ENCODE peak calls at places on chromosomes 1 and 21, in four cellular contexts. K is adrenal gland; T is transverse colon; S is CD8-positive, alpha-beta T cell. P is an unnamed sample. For H3K4me1 and H3K9me3, the result is how much of the 10 kb centered on the place peaks cover.

GRCh38 chr1:63321061-63321787 is 1.1 kb upstream of the FOXD3 start:
- DNase-seq in K (no peak), T (no peak), S (no peak), P (no peak)

GRCh38 chr1:234326493-234327366 is 46.5 kb upstream of the COA6 start:
- DNase-seq in K (peak), T (peak), S (peak), P (peak)

GRCh38 chr1:202227273-202227672 is 33.7 kb downstream of the LGR6 start:
- DNase-seq in K (no peak), T (no peak), S (no peak), P (no peak)

GRCh38 chr1:54249798-54250497 is 50.0 kb downstream of the MRPL37 start:
- DNase-seq in K (peak), T (no peak), S (no peak), P (peak)

GRCh38 chr21:27406297-27407009 is 439.6 kb upstream of the ADAMTS5 start:
- DNase-seq in K (no peak), T (no peak), S (no peak), P (no peak)

GRCh38 chr1:63326473-63327380 is 4.4 kb downstream of the FOXD3 start:
- DNase-seq in K (no peak), T (no peak), S (no peak), P (no peak)

GRCh38 chr1:203557390-203557789 is 63.4 kb downstream of the OPTC start:
- DNase-seq in K (peak), T (peak), S (no peak), P (peak)

GRCh38 chr1:174990382-174990999 is 9.3 kb upstream of the CACYBP start:
- DNase-seq in K (no peak), T (no peak), S (no peak), P (no peak)

GRCh38 chr21:44295646-44296045 is 4.2 kb upstream of the PFKL start:
- DNase-seq in K (no peak), T (no peak), S (no peak), P (no peak)

GRCh38 chr1:24540906-24541710 is 14.8 kb upstream of the NCMAP start:
- DNase-seq in K (no peak), T (peak), S (no peak), P (peak)

GRCh38 chr1:100950776-100951175 is 54.9 kb downstream of the SLC30A7 start:
- DNase-seq in K (no peak), T (no peak), S (no peak), P (no peak)

GRCh38 chr1:61842863-61843514 is 100.7 kb downstream of the PATJ start:
- DNase-seq in K (peak), T (no peak), S (no peak), P (no peak)

GRCh38 chr1:175192111-175192629 is 406 bp downstream of the KIAA0040 start:
- DNase-seq in K (peak), T (peak), S (no peak), P (peak)

GRCh38 chr1:1344672-1345361 is 4.4 kb downstream of the DVL1 start:
- DNase-seq in K (no peak), T (peak), S (no peak), P (peak)

GRCh38 chr1:30373471-30374399 is 349.6 kb downstream of the MATN1 start:
- DNase-seq in K (peak), T (no peak), S (no peak), P (peak)

GRCh38 chr21:45572783-45573451 is 30.7 kb upstream of the SLC19A1 start:
- DNase-seq in K (peak), T (no peak), S (no peak), P (no peak)

GRCh38 chr21:28805885-28806284 is 186.8 kb downstream of the LTN1 start:
- DNase-seq in K (no peak), T (no peak), S (no peak), P (peak)

GRCh38 chr1:109788695-109789521 is 25.2 kb upstream of the EPS8L3 start:
- DNase-seq in K (peak), T (peak), S (no peak), P (peak)

GRCh38 chr1:151720974-151721787 is at the start of gene RIIAD1:
- DNase-seq in K (no peak), T (no peak), S (peak), P (no peak)

GRCh38 chr1:211068976-211069375 is 65.0 kb downstream of the KCNH1 start:
- DNase-seq in K (no peak), T (no peak), S (no peak), P (peak)

GRCh38 chr1:6294868-6295556 is 34.1 kb upstream of the GPR153 start:
- DNase-seq in K (no peak), T (no peak), S (no peak), P (no peak)

GRCh38 chr1:6298940-6299465 is 38.1 kb upstream of the GPR153 start:
- DNase-seq in K (no peak), T (no peak), S (no peak), P (no peak)

GRCh38 chr1:6298530-6298929 is 37.6 kb upstream of the GPR153 start:
- DNase-seq in K (no peak), T (no peak), S (no peak), P (no peak)

GRCh38 chr1:6294080-6294867 is 33.4 kb upstream of the GPR153 start:
- DNase-seq in K (no peak), T (no peak), S (no peak), P (peak)

DNA sequence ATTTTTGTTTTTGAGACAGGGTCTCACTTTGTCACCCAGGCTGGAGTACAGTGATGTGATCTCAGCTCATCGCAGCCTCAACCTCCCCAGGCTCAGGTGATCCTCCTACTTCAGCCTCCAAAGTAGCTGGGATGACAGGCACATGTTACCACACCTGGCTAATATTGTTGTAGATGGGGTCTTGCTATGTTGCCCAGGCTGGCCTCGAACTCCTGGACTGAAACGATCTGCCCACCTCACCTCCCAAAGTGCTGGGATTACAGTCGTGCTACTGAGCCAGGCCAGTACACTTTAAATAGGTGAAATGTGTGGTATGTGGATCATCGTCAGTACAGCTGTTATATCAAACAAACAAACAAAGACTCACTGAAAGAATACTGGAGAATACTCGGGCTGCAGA is 35.0 kb upstream of the GPR153 start:
- DNase-seq in K (no peak), T (no peak), S (no peak), P (no peak)
- H3K4me1 ChIP-seq in K (under half), T (under half), S (under half), P (under half)

GRCh38 chr1:112337028-112337531 is 58.9 kb upstream of the CTTNBP2NL start:
- DNase-seq in K (no peak), T (no peak), S (no peak), P (no peak)

GRCh38 chr1:112328600-112328999 is 67.4 kb upstream of the CTTNBP2NL start:
- DNase-seq in K (no peak), T (no peak), S (no peak), P (no peak)

GRCh38 chr1:112335351-112335750 is 60.7 kb upstream of the CTTNBP2NL start:
- DNase-seq in K (no peak), T (no peak), S (no peak), P (no peak)

GRCh38 chr1:112332751-112333150 is 63.3 kb upstream of the CTTNBP2NL start:
- DNase-seq in K (no peak), T (no peak), S (no peak), P (no peak)
- H3K9me3 ChIP-seq in K (under half), T (under half), S (under half), P (under half)

DNA sequence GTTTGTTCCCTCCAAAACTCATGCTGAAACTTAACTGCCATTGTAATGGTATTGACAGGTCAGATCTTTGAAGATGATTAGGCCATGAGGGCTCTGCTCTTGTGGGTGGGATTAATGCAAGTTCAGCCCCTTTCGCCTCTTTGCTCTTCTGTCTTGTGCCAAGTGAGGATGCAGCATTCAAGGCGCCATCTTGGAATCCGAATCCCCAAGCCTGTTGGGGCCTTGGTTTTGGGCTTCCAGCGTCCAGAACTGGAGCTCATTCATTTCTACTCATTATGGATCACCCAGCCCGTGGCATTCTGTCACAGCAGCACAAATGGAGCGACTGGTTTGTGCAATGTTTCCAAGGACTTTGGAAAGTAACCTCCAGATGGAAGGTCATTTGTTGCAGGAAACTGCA is 5.6 kb downstream of the TTC34 start:
- DNase-seq in K (no peak), T (no peak), S (no peak), P (no peak)
- H3K4me1 ChIP-seq in K (under half), T (under half), S (under half), P (under half)

DNA sequence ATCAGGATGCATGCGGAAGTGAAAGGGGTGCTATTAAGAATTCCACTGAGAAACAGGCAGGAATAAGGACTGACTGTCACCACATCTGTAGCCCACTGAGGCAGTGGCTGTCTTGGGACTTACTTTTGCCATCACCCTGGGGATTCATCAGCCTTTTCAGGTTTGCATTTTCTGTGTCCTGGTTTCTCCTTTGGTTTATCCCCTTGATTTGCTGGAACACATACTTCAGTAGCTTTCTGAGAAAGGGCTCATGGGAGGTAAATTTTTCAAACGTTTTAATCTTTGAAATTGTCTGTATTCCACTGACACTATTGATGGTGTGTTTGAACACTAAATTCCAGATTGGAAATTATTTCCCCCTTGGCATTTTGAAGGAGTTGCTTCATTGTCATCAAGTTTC is 80.2 kb upstream of the ACTRT2 start:
- DNase-seq in K (no peak), T (no peak), S (no peak), P (no peak)
- H3K9me3 ChIP-seq in K (under half), T (under half), S (under half), P (under half)

GRCh38 chr1:42777860-42778259 is 6.9 kb upstream of the TMEM269 start:
- DNase-seq in K (no peak), T (no peak), S (no peak), P (peak)

GRCh38 chr1:42783092-42783491 is 1.7 kb upstream of the TMEM269 start:
- DNase-seq in K (no peak), T (no peak), S (no peak), P (no peak)

GRCh38 chr1:42776499-42776898 is 8.3 kb upstream of the TMEM269 start:
- DNase-seq in K (no peak), T (no peak), S (no peak), P (no peak)

GRCh38 chr1:42779725-42780124 is 5.1 kb upstream of the TMEM269 start:
- DNase-seq in K (no peak), T (no peak), S (no peak), P (no peak)

DNA sequence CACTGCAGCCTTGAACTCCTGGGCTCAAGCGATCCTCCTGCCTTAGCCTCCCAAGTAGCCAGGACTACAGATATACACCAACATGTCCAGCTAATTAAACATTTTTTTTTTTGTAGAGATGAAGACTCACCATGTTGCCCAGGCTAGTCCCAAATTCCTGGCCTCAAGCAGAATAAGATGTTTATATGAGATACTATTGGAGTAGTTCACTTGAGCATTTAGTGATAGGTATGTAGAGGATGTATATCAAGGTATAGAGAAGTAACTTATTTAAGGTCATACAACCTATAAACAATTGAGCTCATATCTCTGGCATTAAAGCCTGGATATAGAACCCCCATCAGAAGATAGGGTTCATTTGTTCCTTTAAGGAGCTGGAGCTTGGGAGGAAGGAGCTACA is 4.6 kb upstream of the TMEM269 start:
- DNase-seq in K (no peak), T (no peak), S (no peak), P (no peak)
- H3K4me1 ChIP-seq in K (under half), T (under half), S (under half), P (under half)

GRCh38 chr1:2885001-2885400 is 83.5 kb upstream of the TTC34 start:
- DNase-seq in K (no peak), T (no peak), S (no peak), P (no peak)
- H3K9me3 ChIP-seq in K (under half), T (under half), S (under half), P (under half)

GRCh38 chr1:12142891-12143630 is 23.7 kb upstream of the TNFRSF1B start:
- DNase-seq in K (peak), T (no peak), S (no peak), P (no peak)

GRCh38 chr1:12140676-12141532 is 25.9 kb upstream of the TNFRSF1B start:
- DNase-seq in K (no peak), T (no peak), S (no peak), P (no peak)

GRCh38 chr1:12143631-12144155 is 23.1 kb upstream of the TNFRSF1B start:
- DNase-seq in K (peak), T (peak), S (no peak), P (peak)

GRCh38 chr1:12141533-12141855 is 25.3 kb upstream of the TNFRSF1B start:
- DNase-seq in K (no peak), T (no peak), S (no peak), P (no peak)

DNA sequence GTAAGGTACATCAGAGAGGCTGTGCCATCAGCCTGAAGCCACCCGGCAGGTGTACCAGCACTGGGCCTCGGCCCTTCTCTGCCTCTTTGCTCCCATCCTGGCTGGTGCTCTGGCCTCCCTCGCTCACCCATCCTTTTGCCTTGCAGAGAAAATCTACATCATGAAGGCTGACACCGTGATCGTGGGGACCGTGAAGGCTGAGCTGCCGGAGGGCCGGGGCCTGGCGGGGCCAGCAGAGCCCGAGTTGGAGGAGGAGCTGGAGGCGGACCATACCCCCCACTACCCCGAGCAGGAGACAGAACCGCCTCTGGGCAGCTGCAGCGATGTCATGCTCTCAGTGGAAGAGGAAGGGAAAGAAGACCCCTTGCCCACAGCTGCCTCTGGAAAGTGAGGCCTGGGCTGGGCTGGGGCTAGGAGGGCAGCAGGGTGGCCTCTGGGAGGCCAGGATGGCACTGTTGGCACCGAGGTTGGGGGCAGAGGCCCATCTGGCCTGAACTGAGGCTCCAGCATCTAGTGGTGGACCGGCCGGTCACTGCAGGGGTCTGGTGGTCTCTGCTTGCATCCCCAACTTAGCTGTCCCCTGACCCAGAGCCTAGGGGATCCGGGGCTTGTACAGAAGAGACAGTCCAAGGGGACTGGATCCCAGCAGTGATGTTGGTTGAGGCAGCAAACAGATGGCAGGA is 24.5 kb upstream of the TNFRSF1B start:
- DNase-seq in K (no peak), T (no peak), S (no peak), P (no peak)
- H3K4me1 ChIP-seq in K (under half), T (under half), S (under half), P (under half)

GRCh38 chr1:20152599-20152930 is 13.4 kb downstream of the PLA2G2F start:
- DNase-seq in K (no peak), T (no peak), S (no peak), P (no peak)

GRCh38 chr1:20154306-20154831 is 15.2 kb downstream of the PLA2G2F start:
- DNase-seq in K (no peak), T (no peak), S (no peak), P (no peak)

GRCh38 chr1:20153000-20153418 is 13.9 kb downstream of the PLA2G2F start:
- DNase-seq in K (peak), T (no peak), S (no peak), P (no peak)

GRCh38 chr1:20160034-20160433 is 20.9 kb downstream of the PLA2G2F start:
- DNase-seq in K (no peak), T (no peak), S (no peak), P (no peak)

DNA sequence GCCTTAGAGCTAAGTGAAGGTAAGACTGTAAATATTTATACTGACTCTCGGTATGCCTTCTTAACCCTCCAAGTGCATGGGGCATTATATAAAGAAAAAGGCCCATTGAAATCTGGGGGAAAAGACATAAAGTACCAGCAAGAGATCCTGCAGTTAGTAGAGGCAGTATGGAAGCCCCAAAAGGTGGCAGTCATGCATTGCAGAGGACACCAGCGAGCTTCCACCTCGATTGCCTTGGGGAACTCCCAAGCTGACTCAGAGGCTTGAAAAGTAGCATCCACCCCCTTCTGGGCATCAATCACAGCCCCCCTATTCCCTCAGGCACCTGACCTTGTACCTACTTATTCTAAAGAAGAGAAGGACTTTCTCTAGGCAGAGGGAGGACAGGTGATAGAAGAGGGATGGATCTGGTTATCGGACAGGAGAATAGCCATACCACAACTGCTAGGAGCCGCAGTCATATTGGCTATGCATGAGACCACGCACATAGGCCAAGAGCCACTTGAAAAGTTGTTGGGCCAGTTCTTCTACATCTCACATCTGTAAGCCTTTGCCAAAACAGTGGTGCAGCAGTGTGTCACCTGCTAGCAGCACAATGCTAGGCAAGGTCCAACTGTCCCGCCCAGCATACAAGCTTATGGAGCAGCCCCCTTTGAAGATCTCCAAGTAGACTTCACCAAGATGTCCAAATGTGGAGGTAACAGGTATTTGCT is 19.4 kb downstream of the PLA2G2F start:
- DNase-seq in K (no peak), T (no peak), S (no peak), P (no peak)
- H3K9me3 ChIP-seq in K (under half), T (under half), S (under half), P (under half)